ENCODE peak calls at places on chromosomes 1 and 21, in six cellular contexts. P is GM12878, A is A549, G is K562, Q is H1, W is HepG2. B is an unnamed sample.
A peak's percentile ranks its signal among the peaks of the same experiment; 100 is the strongest.

GRCh38 chr1:60262701-60263100 is 189.1 kb upstream of the C1orf87 start:
- DNase-seq in P (no peak), A (no peak), G (no peak), Q (no peak), W (no peak), B (no peak)

GRCh38 chr1:203128691-203129500 is 1.4 kb downstream of the ADORA1 start:
- DNase-seq in P (no peak), A (no peak), G (no peak), Q (no peak), W (no peak), B (no peak)

GRCh38 chr21:34822957-34823356 is 154.2 kb downstream of the CLIC6 start:
- DNase-seq in P (no peak), A (no peak), G (no peak), Q (no peak), W (no peak), B (no peak)

GRCh38 chr1:211082824-211083223 is 51.1 kb downstream of the KCNH1 start:
- DNase-seq in P (no peak), A (no peak), G (no peak), Q (no peak), W (no peak), B (no peak)

GRCh38 chr1:39407889-39408640 is 83.4 kb upstream of the BMP8A start:
- DNase-seq in P (no peak), A (no peak), G (no peak), Q (no peak), W (peak; percentile 79), B (no peak)

GRCh38 chr21:16070207-16070651 is 340.4 kb downstream of the USP25 start:
- DNase-seq in P (no peak), A (no peak), G (no peak), Q (no peak), W (no peak), B (peak; percentile 68)

GRCh38 chr1:157597959-157598667 is at the start of gene FCRL4:
- DNase-seq in P (peak; percentile 66), A (no peak), G (no peak), Q (no peak), W (no peak), B (no peak)

GRCh38 chr21:35857082-35857481 is 203.2 kb downstream of the SETD4 start:
- DNase-seq in P (no peak), A (no peak), G (no peak), Q (no peak), W (no peak), B (no peak)

GRCh38 chr1:152410599-152410998 is 3.5 kb downstream of the CRNN start:
- DNase-seq in P (no peak), A (no peak), G (no peak), Q (no peak), W (no peak), B (no peak)

GRCh38 chr21:46385846-46386725 is 62.1 kb downstream of the PCNT start:
- DNase-seq in P (no peak), A (no peak), G (no peak), Q (no peak), W (no peak), B (peak; percentile 89)

GRCh38 chr1:62398377-62398776 is 38.5 kb upstream of the USP1 start:
- DNase-seq in P (no peak), A (no peak), G (no peak), Q (no peak), W (no peak), B (no peak)

GRCh38 chr1:203327684-203328457 is 22.6 kb downstream of the BTG2 start:
- DNase-seq in P (no peak), A (peak; percentile 82), G (peak; percentile 78), Q (no peak), W (no peak), B (peak; percentile 83)

GRCh38 chr1:117657949-117658660 is 52.3 kb downstream of the TENT5C start:
- DNase-seq in P (no peak), A (no peak), G (no peak), Q (no peak), W (no peak), B (no peak)

GRCh38 chr1:50458507-50458906 is 35.3 kb upstream of the DMRTA2 start:
- DNase-seq in P (no peak), A (no peak), G (no peak), Q (no peak), W (no peak), B (no peak)

GRCh38 chr1:186050360-186050759 is 316.2 kb downstream of the HMCN1 start:
- DNase-seq in P (no peak), A (no peak), G (no peak), Q (no peak), W (no peak), B (no peak)

GRCh38 chr1:19563336-19564097 is 78.2 kb upstream of the CAPZB start:
- DNase-seq in P (no peak), A (no peak), G (no peak), Q (no peak), W (no peak), B (no peak)

GRCh38 chr1:10714337-10715114 is 81.9 kb downstream of the CASZ1 start:
- DNase-seq in P (no peak), A (no peak), G (no peak), Q (no peak), W (no peak), B (no peak)

GRCh38 chr1:80961464-80962190 is 839.1 kb upstream of the ADGRL2 start:
- DNase-seq in P (no peak), A (no peak), G (no peak), Q (no peak), W (no peak), B (no peak)

GRCh38 chr1:56382890-56383289 is 196.5 kb downstream of the PLPP3 start:
- DNase-seq in P (no peak), A (no peak), G (no peak), Q (no peak), W (no peak), B (no peak)

GRCh38 chr1:36322786-36323635 is 434 bp downstream of the EVA1B start:
- DNase-seq in P (no peak), A (no peak), G (peak; percentile 41), Q (no peak), W (no peak), B (peak; percentile 81)

GRCh38 chr1:226845624-226846023 is 24.8 kb upstream of the PSEN2 start:
- DNase-seq in P (no peak), A (no peak), G (no peak), Q (no peak), W (no peak), B (no peak)

GRCh38 chr1:16326833-16327404 is 25.4 kb downstream of the FBXO42 start:
- DNase-seq in P (no peak), A (no peak), G (no peak), Q (no peak), W (no peak), B (no peak)
- TF ChIP-seq RFX5 in P (no peak), A (no peak), G (no peak), Q (no peak), W (no peak), B (no peak)

DNA sequence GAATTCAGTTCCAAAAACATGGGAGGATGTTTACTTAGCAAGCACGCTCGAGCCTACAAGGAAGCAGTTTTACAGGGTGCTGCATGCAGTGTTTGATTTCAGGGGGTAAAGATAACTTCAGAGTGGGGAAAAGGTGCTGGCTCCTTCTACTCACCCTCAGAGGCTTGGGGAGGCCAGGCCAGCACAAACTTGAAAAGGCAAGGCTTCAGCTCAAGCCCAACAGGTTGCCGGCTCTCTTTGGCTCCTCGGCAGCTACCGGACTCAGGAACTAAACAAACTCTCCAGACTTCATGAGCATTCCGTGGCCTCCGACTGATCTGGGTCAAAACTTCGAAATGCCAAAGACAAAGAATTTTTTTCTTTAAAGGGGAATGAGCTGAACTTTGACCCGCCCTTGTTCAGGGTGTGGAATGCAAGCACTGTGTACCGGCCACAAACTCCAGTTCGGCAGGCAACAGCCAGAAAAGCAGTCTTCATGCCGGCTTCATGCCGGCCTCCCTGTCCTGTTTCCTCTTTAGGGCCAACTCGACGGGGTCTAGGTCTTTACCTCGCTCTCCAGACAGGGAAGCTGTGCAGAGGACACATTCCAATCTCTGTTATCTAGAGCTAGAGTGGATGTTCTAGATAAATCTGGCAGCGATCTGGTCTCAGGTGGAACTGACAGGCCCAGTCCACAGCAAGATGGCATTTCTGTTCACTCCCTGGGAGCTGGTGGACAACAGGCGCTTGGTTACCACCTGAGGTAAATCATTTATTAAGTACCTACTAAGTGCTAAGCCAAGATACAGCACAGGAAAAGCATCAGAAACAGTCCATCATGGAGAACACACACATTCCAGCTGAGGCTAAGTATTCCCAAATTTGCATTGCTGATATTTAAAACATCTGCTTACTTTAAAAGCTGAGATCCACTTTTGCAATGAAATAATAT is 75.0 kb downstream of the CD46 start:
- DNase-seq in P (no peak), A (peak; percentile 40), G (peak; percentile 33), Q (no peak), W (peak; percentile 90), B (no peak)
- TF ChIP-seq EP300 in P (no peak), A (no peak), G (no peak), Q (no peak), W (no peak), B (no peak)

DNA sequence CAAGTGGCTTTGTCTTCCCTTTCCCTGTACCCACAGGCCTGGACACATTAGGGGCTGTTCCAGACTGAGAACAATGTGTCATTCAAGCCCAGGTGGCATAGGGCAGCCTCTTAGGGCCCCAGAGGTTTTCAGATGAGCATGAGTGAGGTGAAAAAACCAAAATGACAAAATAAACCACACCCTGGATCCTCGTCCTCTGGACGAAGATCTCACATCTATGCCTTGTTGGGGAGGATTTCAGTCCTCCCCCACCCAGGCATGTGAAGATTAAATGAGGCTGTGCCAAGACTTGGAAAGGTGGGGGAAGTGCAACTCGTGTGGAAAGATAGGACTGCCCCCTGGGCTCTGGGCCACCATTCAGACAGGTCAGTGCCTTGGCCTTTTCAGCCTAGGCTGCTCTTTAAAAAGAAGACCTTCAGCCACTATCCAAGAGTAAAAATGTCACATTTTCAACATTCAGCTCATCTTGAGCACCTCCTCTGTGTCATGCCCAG is 32.8 kb upstream of the IL19 start:
- DNase-seq in P (no peak), A (no peak), G (no peak), Q (no peak), W (no peak), B (no peak)
- H3K27ac ChIP-seq in P (peak overlapping the region; percentile 40), A (no peak overlapping the region), G (no peak overlapping the region), Q (no peak overlapping the region), W (no peak overlapping the region), B (no peak overlapping the region)

GRCh38 chr1:1253314-1253713 is 6.8 kb upstream of the C1QTNF12 start:
- DNase-seq in P (no peak), A (no peak), G (no peak), Q (no peak), W (no peak), B (no peak)

GRCh38 chr1:1254667-1254998 is 8.1 kb upstream of the C1QTNF12 start:
- DNase-seq in P (no peak), A (no peak), G (no peak), Q (no peak), W (no peak), B (no peak)

GRCh38 chr1:1253972-1254666 is 7.6 kb upstream of the C1QTNF12 start:
- DNase-seq in P (no peak), A (no peak), G (no peak), Q (no peak), W (no peak), B (no peak)

GRCh38 chr1:1247341-1247913 is 905 bp upstream of the C1QTNF12 start:
- DNase-seq in P (no peak), A (no peak), G (no peak), Q (no peak), W (no peak), B (no peak)

DNA sequence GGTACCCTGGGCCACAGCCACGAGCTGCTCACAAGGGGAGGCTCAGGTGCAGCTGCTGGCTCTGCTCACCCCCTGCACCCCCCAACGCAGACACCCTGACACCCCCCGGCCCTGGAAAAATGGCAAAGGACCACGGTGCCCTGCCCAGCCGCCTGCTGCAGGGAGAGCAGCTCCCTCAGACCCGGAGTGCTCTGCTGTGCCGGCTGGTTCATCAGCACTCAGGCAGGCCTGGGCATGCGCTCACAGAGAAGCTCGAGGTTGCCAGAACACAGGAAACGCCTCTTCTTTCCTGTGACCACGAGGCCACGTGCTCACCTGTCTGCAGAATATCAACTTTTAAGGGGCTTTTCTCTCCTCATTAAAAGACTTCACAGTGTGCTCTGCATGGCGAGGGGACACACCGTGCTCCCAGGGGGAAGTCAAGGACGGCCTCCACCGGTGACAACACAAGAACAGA is 4.3 kb upstream of the C1QTNF12 start:
- DNase-seq in P (peak; percentile 53), A (no peak), G (no peak), Q (no peak), W (no peak), B (no peak)
- TF ChIP-seq RFX5 in P (no peak), A (no peak), G (no peak), Q (no peak), W (no peak), B (no peak)

B was measured in SK-N-SH.